ENCODE peak calls at places on chromosomes 12 and 14, in seven cellular contexts. M is amniotic stem cell, V is T-helper 9 cell, G is T-helper 1 cell, Q is frontal cortex, D is lower leg skin, Z is NCI-H510A treated with DMSO at 0.1 percent for 48 hours. S is an unnamed sample.

GRCh38 chr12:11553871-11554533 is 95.5 kb upstream of the ETV6 start:
- DNase-seq in M (peak), V (peak), G (peak), Q (no peak), D (no peak), Z (peak), S (peak)

GRCh38 chr12:29782285-29782820 is 1.4 kb downstream of the TMTC1 start:
- DNase-seq in M (no peak), V (no peak), G (no peak), Q (no peak), D (no peak), Z (peak), S (no peak)

GRCh38 chr14:57085801-57086200 is 182.9 kb downstream of the EXOC5 start:
- DNase-seq in M (no peak), V (no peak), G (no peak), Q (no peak), D (no peak), Z (peak), S (no peak)

GRCh38 chr12:112116232-112117060 is 7.9 kb upstream of the NAA25 start:
- DNase-seq in M (no peak), V (no peak), G (no peak), Q (peak), D (peak), Z (peak), S (no peak)

GRCh38 chr12:99087278-99087677 is 442.2 kb downstream of the APAF1 start:
- DNase-seq in M (no peak), V (no peak), G (no peak), Q (no peak), D (no peak), Z (peak), S (no peak)

GRCh38 chr12:104846056-104846762 is 111.9 kb downstream of the SLC41A2 start:
- DNase-seq in M (no peak), V (no peak), G (no peak), Q (no peak), D (no peak), Z (no peak), S (no peak)

GRCh38 chr14:81315344-81315743 is 84.8 kb downstream of the STON2 start:
- DNase-seq in M (no peak), V (no peak), G (no peak), Q (no peak), D (no peak), Z (no peak), S (no peak)

GRCh38 chr12:102314821-102315220 is 117.2 kb upstream of the PMCH start:
- DNase-seq in M (no peak), V (no peak), G (no peak), Q (no peak), D (no peak), Z (no peak), S (no peak)

GRCh38 chr12:111367661-111368221 is 1.2 kb downstream of the PHETA1 start:
- DNase-seq in M (no peak), V (no peak), G (no peak), Q (no peak), D (no peak), Z (no peak), S (no peak)

GRCh38 chr14:24734917-24735500 is 101.0 kb upstream of the GZMB start:
- DNase-seq in M (peak), V (no peak), G (no peak), Q (peak), D (no peak), Z (peak), S (no peak)

GRCh38 chr14:68784298-68784910 is 8.5 kb downstream of the ZFP36L1 start:
- DNase-seq in M (no peak), V (no peak), G (no peak), Q (no peak), D (peak), Z (no peak), S (no peak)

GRCh38 chr14:68137704-68138619 is 318.4 kb downstream of the RAD51B start:
- DNase-seq in M (peak), V (no peak), G (no peak), Q (no peak), D (peak), Z (peak), S (no peak)

GRCh38 chr12:6224550-6224949 is 24.4 kb downstream of the CD9 start:
- DNase-seq in M (no peak), V (no peak), G (no peak), Q (no peak), D (peak), Z (no peak), S (no peak)

GRCh38 chr12:98799411-98799810 is 154.3 kb downstream of the APAF1 start:
- DNase-seq in M (no peak), V (no peak), G (no peak), Q (no peak), D (no peak), Z (no peak), S (no peak)

S was measured in stimulated activated naive CD4-positive, alpha-beta T cell treated with Interleukin-2 at 50 U/mL for 16 hours.